ENCODE peak calls at places on chromosomes 2 and 18, in four cellular contexts. One of them, this sample, is unnamed.

GRCh38 chr2:24766609-24767008 is 26.6 kb downstream of the PTRHD1 start:
- DNase-seq in K562: no peak
- DNase-seq in HepG2: no peak
- DNase-seq in A549: no peak
- DNase-seq in this sample: no peak

GRCh38 chr2:29187926-29188325 is 72.7 kb downstream of the CLIP4 start:
- DNase-seq in HepG2: no peak
- DNase-seq in A549: no peak
- DNase-seq in K562: no peak
- DNase-seq in this sample: no peak

GRCh38 chr18:77173274-77174030 is 40.9 kb upstream of the MBP start:
- DNase-seq in HepG2: no peak
- DNase-seq in A549: no peak
- DNase-seq in K562: no peak
- DNase-seq in this sample: no peak

GRCh38 chr2:217784996-217785543 is 217.7 kb downstream of the TNS1 start:
- DNase-seq in HepG2: no peak
- DNase-seq in K562: no peak
- DNase-seq in A549: no peak
- DNase-seq in this sample: no peak

GRCh38 chr2:234725528-234726264 is 226.1 kb upstream of the SH3BP4 start:
- DNase-seq in HepG2: peak
- DNase-seq in A549: no peak
- DNase-seq in K562: no peak
- DNase-seq in this sample: no peak

GRCh38 chr18:76461692-76462325 is 33.2 kb downstream of the ZNF516 start:
- DNase-seq in K562: no peak
- DNase-seq in A549: no peak
- DNase-seq in HepG2: no peak
- DNase-seq in this sample: no peak

GRCh38 chr2:66789741-66790140 is 354.8 kb downstream of the MEIS1 start:
- DNase-seq in K562: no peak
- DNase-seq in HepG2: no peak
- DNase-seq in A549: no peak
- DNase-seq in this sample: no peak

GRCh38 chr18:37294951-37295350 is 270.6 kb downstream of the CELF4 start:
- DNase-seq in A549: no peak
- DNase-seq in HepG2: peak
- DNase-seq in K562: peak
- DNase-seq in this sample: peak

GRCh38 chr2:158667567-158667966 is 127.5 kb upstream of the DAPL1 start:
- DNase-seq in HepG2: no peak
- DNase-seq in K562: no peak
- DNase-seq in A549: no peak
- DNase-seq in this sample: no peak

GRCh38 chr2:196959750-196960392 is 33.4 kb upstream of the PGAP1 start:
- DNase-seq in K562: no peak
- DNase-seq in HepG2: peak
- DNase-seq in A549: no peak
- DNase-seq in this sample: no peak

GRCh38 chr2:112884869-112885502 is 26.0 kb upstream of the IL37 start:
- DNase-seq in HepG2: peak
- DNase-seq in A549: peak
- DNase-seq in K562: peak
- DNase-seq in this sample: peak

GRCh38 chr2:172561270-172561669 is 5.4 kb downstream of the PDK1 start:
- DNase-seq in K562: no peak
- DNase-seq in A549: no peak
- DNase-seq in HepG2: no peak
- DNase-seq in this sample: no peak

GRCh38 chr18:56221195-56222065 is 417.0 kb downstream of the TXNL1 start:
- DNase-seq in K562: no peak
- DNase-seq in A549: no peak
- DNase-seq in HepG2: no peak
- DNase-seq in this sample: no peak

GRCh38 chr2:117980783-117981676 is 32.8 kb downstream of the CCDC93 start:
- DNase-seq in A549: no peak
- DNase-seq in K562: no peak
- DNase-seq in HepG2: no peak
- DNase-seq in this sample: no peak

GRCh38 chr2:208609166-208609804 is 202.7 kb downstream of the PTH2R start:
- DNase-seq in A549: no peak
- DNase-seq in HepG2: no peak
- DNase-seq in K562: no peak
- DNase-seq in this sample: no peak

DNA sequence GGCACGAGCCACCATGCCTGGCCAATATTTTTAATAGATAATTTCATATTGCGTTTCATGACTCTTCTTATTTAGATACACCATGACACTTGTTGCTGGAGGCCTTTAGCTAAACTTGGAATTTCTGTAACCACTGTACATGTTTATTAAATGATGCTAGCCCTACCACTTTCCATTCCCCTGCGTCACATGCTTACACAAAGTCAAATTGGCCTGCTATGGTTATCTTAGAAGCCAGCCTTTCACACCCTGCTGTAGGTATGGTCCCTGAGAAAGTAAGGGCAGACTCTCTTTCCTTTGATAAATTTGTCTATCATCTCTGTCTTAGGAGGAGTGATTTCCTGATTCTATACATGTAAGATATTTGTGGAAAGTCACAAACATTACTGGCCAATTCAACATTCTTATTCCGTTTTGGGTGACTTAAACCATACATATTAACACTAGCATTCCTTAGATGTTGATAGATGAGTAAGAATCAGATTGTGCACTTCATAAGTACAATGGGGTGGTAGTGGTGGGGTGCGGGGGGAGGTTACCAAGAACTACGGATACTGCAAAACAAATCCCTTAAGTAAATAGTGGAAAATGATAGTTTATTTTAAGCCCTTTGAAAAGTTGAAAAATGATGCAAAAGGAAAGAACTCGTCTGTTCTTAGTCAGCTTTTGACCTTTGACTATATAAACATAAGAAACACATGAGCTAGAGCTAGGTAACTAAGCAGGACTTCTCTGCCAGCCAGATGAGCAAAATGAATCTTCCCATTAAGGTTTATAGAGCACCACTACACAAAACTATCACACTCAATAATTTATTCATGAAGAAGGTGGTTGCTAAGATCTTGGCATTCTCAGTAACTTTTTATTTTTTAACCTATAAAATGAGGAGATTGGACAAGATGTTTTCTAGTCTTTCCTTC is 7.9 kb upstream of the NDUFV2 start:
- DNase-seq in HepG2: peak
- DNase-seq in A549: peak
- DNase-seq in K562: peak
- DNase-seq in this sample: no peak
- TF ChIP-seq HMGXB4 in HepG2: no peak
- TF ChIP-seq HMGXB4 in A549: no peak
- TF ChIP-seq HMGXB4 in K562: no peak
- TF ChIP-seq HMGXB4 in this sample: no peak

GRCh38 chr2:107285621-107286303 is 399.8 kb upstream of the ST6GAL2 start:
- DNase-seq in K562: no peak
- DNase-seq in A549: no peak
- DNase-seq in HepG2: no peak
- DNase-seq in this sample: no peak
- TF ChIP-seq HMGXB4 in K562: no peak
- TF ChIP-seq HMGXB4 in A549: no peak
- TF ChIP-seq HMGXB4 in HepG2: no peak
- TF ChIP-seq HMGXB4 in this sample: no peak

DNA sequence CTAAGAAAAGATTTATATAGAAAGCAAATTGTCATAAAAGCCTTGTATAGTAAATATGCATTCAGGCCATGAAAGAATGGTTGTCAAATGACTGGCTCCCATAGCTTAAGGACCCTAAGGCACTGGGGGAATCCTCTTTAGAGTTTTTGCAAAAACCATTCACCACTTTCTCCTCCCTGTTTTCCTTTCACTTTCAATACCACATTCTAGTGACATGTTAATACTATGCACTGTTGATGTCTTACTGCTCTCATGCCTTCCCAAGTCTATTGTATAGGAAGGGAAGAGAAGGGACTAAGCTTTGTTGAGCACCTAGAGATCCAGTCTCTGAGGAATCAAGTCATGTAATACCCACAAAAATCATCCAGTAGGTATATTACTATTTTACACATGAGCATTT is 383.0 kb upstream of the LRRTM1 start:
- DNase-seq in K562: no peak
- DNase-seq in HepG2: no peak
- DNase-seq in A549: no peak
- DNase-seq in this sample: no peak
- TF ChIP-seq HMGXB4 in K562: no peak
- TF ChIP-seq HMGXB4 in HepG2: no peak
- TF ChIP-seq HMGXB4 in A549: no peak
- TF ChIP-seq HMGXB4 in this sample: no peak

GRCh38 chr2:81324046-81324445 is 1019.5 kb upstream of the LRRTM1 start:
- DNase-seq in A549: no peak
- DNase-seq in K562: no peak
- DNase-seq in HepG2: peak
- DNase-seq in this sample: peak
- TF ChIP-seq HMGXB4 in A549: no peak
- TF ChIP-seq HMGXB4 in K562: no peak
- TF ChIP-seq HMGXB4 in HepG2: no peak
- TF ChIP-seq HMGXB4 in this sample: no peak

GRCh38 chr18:48863432-48864065 is 87.2 kb downstream of the SMAD7 start:
- DNase-seq in A549: no peak
- DNase-seq in K562: no peak
- DNase-seq in HepG2: no peak
- DNase-seq in this sample: no peak

GRCh38 chr18:48860276-48861180 is 90.2 kb downstream of the SMAD7 start:
- DNase-seq in K562: no peak
- DNase-seq in HepG2: no peak
- DNase-seq in A549: no peak
- DNase-seq in this sample: peak

GRCh38 chr18:48861181-48861715 is 89.5 kb downstream of the SMAD7 start:
- DNase-seq in K562: no peak
- DNase-seq in HepG2: no peak
- DNase-seq in A549: no peak
- DNase-seq in this sample: no peak

GRCh38 chr18:48862678-48863270 is 88.0 kb downstream of the SMAD7 start:
- DNase-seq in K562: no peak
- DNase-seq in HepG2: no peak
- DNase-seq in A549: no peak
- DNase-seq in this sample: no peak

DNA sequence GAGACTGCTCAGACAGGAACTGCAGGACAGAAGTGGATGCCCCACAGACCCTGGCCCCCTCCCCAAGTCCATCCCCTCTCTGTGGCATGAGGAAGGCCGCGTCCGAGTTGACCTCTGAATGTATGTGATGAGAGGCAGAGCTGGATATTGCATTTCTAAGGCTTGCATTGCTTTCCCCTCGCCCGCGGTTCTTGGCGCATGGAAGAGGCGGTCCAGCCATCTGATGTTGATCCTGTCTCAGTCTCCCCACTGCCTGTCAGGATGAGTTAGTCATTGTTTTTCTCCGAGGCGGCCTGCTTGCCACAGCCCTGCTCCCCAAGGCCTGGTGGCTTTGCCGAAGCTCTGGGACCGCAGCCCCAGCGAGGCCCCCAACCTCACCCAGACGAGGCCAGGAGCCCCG is 88.6 kb downstream of the SMAD7 start:
- DNase-seq in A549: no peak
- DNase-seq in HepG2: no peak
- DNase-seq in K562: no peak
- DNase-seq in this sample: no peak
- TF ChIP-seq HMGXB4 in A549: no peak
- TF ChIP-seq HMGXB4 in HepG2: no peak
- TF ChIP-seq HMGXB4 in K562: no peak
- TF ChIP-seq HMGXB4 in this sample: no peak

GRCh38 chr2:71551631-71551915 is 98.2 kb downstream of the DYSF start:
- DNase-seq in HepG2: no peak
- DNase-seq in A549: no peak
- DNase-seq in K562: no peak
- DNase-seq in this sample: no peak
- TF ChIP-seq HMGXB4 in HepG2: no peak
- TF ChIP-seq HMGXB4 in A549: no peak
- TF ChIP-seq HMGXB4 in K562: no peak
- TF ChIP-seq HMGXB4 in this sample: no peak

DNA sequence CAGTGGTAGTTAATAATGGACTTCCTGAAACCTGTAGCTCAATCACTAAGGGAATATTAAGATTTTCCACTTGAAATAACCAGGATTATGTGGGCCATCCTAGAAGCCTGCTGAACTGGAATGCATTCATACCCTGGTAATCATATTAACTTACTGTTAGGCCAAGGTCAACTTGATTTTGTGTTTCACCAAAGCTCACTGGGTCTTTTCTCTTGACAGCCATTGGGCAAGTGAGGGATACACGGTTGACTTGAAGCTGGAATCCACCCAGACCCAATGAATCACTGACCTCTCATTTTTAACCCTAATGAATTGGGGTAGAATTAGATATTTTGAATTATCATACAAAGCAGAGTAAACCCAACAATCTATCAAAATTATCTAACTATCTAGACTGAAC is 167.4 kb downstream of the AFF3 start:
- DNase-seq in A549: no peak
- DNase-seq in HepG2: no peak
- DNase-seq in K562: no peak
- DNase-seq in this sample: no peak
- TF ChIP-seq HMGXB4 in A549: no peak
- TF ChIP-seq HMGXB4 in HepG2: no peak
- TF ChIP-seq HMGXB4 in K562: no peak
- TF ChIP-seq HMGXB4 in this sample: no peak